ENCODE peak calls at places on chromosome 4, in seven cellular contexts. W is HT1080, L is fibroblast of lung, I is fibroblast of the aortic adventitia, O is body of pancreas, P is neural crest cell, H is mesenteric fat pad. K is an unnamed sample.

GRCh38 chr4:6781561-6781960 is 966 bp upstream of the KIAA0232 start:
- DNase-seq in W (no peak), L (no peak), I (no peak), O (no peak), P (no peak), H (peak), K (no peak)

GRCh38 chr4:60089546-60090273 is 1110.4 kb upstream of the ADGRL3 start:
- DNase-seq in W (no peak), L (no peak), I (no peak), O (no peak), P (no peak), H (no peak), K (no peak)

GRCh38 chr4:40038972-40039371 is 17.7 kb upstream of the N4BP2 start:
- DNase-seq in W (peak), L (peak), I (peak), O (no peak), P (no peak), H (no peak), K (peak)

GRCh38 chr4:13207224-13207623 is 276.9 kb downstream of the RAB28 start:
- DNase-seq in W (no peak), L (no peak), I (peak), O (no peak), P (no peak), H (no peak), K (no peak)

GRCh38 chr4:87353592-87353991 is 30.9 kb upstream of the HSD17B13 start:
- DNase-seq in W (peak), L (peak), I (peak), O (peak), P (peak), H (no peak), K (peak)

GRCh38 chr4:46146993-46147392 is 23.1 kb upstream of the GABRG1 start:
- DNase-seq in W (peak), L (no peak), I (no peak), O (no peak), P (no peak), H (no peak), K (no peak)

GRCh38 chr4:42151568-42152506 is 618 bp downstream of the BEND4 start:
- DNase-seq in W (no peak), L (no peak), I (no peak), O (no peak), P (peak), H (no peak), K (peak)

GRCh38 chr4:168437192-168437938 is 42.9 kb downstream of the DDX60L start:
- DNase-seq in W (no peak), L (no peak), I (no peak), O (no peak), P (no peak), H (no peak), K (no peak)

GRCh38 chr4:142408003-142408441 is 438.1 kb downstream of the INPP4B start:
- DNase-seq in W (peak), L (peak), I (peak), O (no peak), P (no peak), H (no peak), K (peak)

GRCh38 chr4:156968479-156968984 is 3.1 kb downstream of the PDGFC start:
- DNase-seq in W (peak), L (peak), I (peak), O (peak), P (peak), H (no peak), K (peak)

GRCh38 chr4:75598390-75598789 is 31.9 kb downstream of the CDKL2 start:
- DNase-seq in W (peak), L (peak), I (peak), O (no peak), P (no peak), H (no peak), K (peak)

GRCh38 chr4:141912831-141913230 is 276.4 kb downstream of the IL15 start:
- DNase-seq in W (no peak), L (no peak), I (peak), O (peak), P (no peak), H (no peak), K (no peak)

GRCh38 chr4:169351860-169352259 is 81.1 kb upstream of the SH3RF1 start:
- DNase-seq in W (no peak), L (peak), I (peak), O (peak), P (no peak), H (no peak), K (no peak)

GRCh38 chr4:78081541-78081940 is 24.4 kb downstream of the FRAS1 start:
- DNase-seq in W (no peak), L (no peak), I (no peak), O (no peak), P (no peak), H (no peak), K (no peak)

GRCh38 chr4:114277690-114278089 is 298.2 kb upstream of the ARSJ start:
- DNase-seq in W (peak), L (peak), I (peak), O (no peak), P (no peak), H (no peak), K (peak)

GRCh38 chr4:73668806-73669205 is 48.6 kb upstream of the RASSF6 start:
- DNase-seq in W (no peak), L (peak), I (peak), O (no peak), P (no peak), H (no peak), K (peak)

GRCh38 chr4:124459922-124460301 is 252.6 kb downstream of the ANKRD50 start:
- DNase-seq in W (no peak), L (no peak), I (no peak), O (no peak), P (no peak), H (no peak), K (no peak)

GRCh38 chr4:39706334-39706733 is 8.4 kb downstream of the UBE2K start:
- DNase-seq in W (peak), L (peak), I (peak), O (peak), P (no peak), H (no peak), K (peak)

GRCh38 chr4:39621582-39621981 is 17.1 kb downstream of the SMIM14 start:
- DNase-seq in W (peak), L (peak), I (peak), O (peak), P (no peak), H (no peak), K (peak)

GRCh38 chr4:175106301-175106700 is 188.1 kb downstream of the ADAM29 start:
- DNase-seq in W (no peak), L (no peak), I (no peak), O (no peak), P (no peak), H (no peak), K (no peak)

GRCh38 chr4:170128219-170128804 is 38.6 kb upstream of the AADAT start:
- DNase-seq in W (no peak), L (no peak), I (no peak), O (no peak), P (no peak), H (no peak), K (no peak)

GRCh38 chr4:171813195-171813955 is at the start of gene GALNTL6:
- DNase-seq in W (no peak), L (peak), I (no peak), O (no peak), P (peak), H (no peak), K (no peak)

GRCh38 chr4:3765271-3766206 is 646 bp upstream of the ADRA2C start:
- DNase-seq in W (no peak), L (peak), I (peak), O (peak), P (peak), H (no peak), K (peak)

GRCh38 chr4:143819029-143819428 is 86.3 kb downstream of the GYPE start:
- DNase-seq in W (no peak), L (no peak), I (no peak), O (no peak), P (no peak), H (no peak), K (no peak)